ENCODE peak calls at places on chromosome 18, in seven cellular contexts. W is cardiac fibroblast, F is mammary epithelial cell, X is retinal pigment epithelial cell, K is Panc1, A is PC-9, P is Peyer's patch. H is an unnamed sample.
A peak's percentile ranks its signal among the peaks of the same experiment; 100 is the strongest.

GRCh38 chr18:58529714-58530354 is 99.1 kb downstream of the ALPK2 start:
- DNase-seq in W (peak; percentile 72), F (no peak), X (no peak), K (peak; percentile 32), A (no peak), P (peak; percentile 83), H (peak; percentile 84)

GRCh38 chr18:67476585-67476984 is 39.9 kb downstream of the DSEL start:
- DNase-seq in W (peak; percentile 23), F (no peak), X (no peak), K (no peak), A (no peak), P (no peak), H (no peak)

GRCh38 chr18:75165926-75166325 is 43.0 kb downstream of the PTGR3 start:
- DNase-seq in W (no peak), F (no peak), X (no peak), K (no peak), A (no peak), P (no peak), H (no peak)

GRCh38 chr18:11752116-11752911 is 63.2 kb downstream of the GNAL start:
- DNase-seq in W (peak; percentile 20), F (no peak), X (peak; percentile 27), K (no peak), A (no peak), P (no peak), H (no peak)

GRCh38 chr18:2680216-2680792 is 24.8 kb downstream of the SMCHD1 start:
- DNase-seq in W (no peak), F (no peak), X (no peak), K (no peak), A (no peak), P (no peak), H (no peak)

GRCh38 chr18:36527740-36528455 is 230.4 kb downstream of the FHOD3 start:
- DNase-seq in W (no peak), F (no peak), X (no peak), K (no peak), A (no peak), P (no peak), H (no peak)

GRCh38 chr18:46276736-46277135 is 172.6 kb downstream of the HAUS1 start:
- DNase-seq in W (no peak), F (no peak), X (no peak), K (no peak), A (no peak), P (no peak), H (no peak)

GRCh38 chr18:31489311-31489710 is 8.7 kb upstream of the DSG2 start:
- DNase-seq in W (no peak), F (peak; percentile 67), X (no peak), K (no peak), A (peak; percentile 64), P (no peak), H (no peak)

GRCh38 chr18:48862116-48862515 is 88.6 kb downstream of the SMAD7 start:
- DNase-seq in W (no peak), F (no peak), X (no peak), K (no peak), A (no peak), P (no peak), H (peak; percentile 47)

GRCh38 chr18:58288922-58289797 is 245.1 kb downstream of the NEDD4L start:
- DNase-seq in W (peak; percentile 21), F (peak; percentile 61), X (peak; percentile 69), K (no peak), A (peak; percentile 69), P (no peak), H (no peak)

GRCh38 chr18:6714027-6714426 is 15.5 kb upstream of the ARHGAP28 start:
- DNase-seq in W (no peak), F (no peak), X (no peak), K (no peak), A (no peak), P (no peak), H (no peak)

GRCh38 chr18:48676756-48677368 is 138.0 kb downstream of the CTIF start:
- DNase-seq in W (peak; percentile 60), F (peak; percentile 27), X (no peak), K (no peak), A (no peak), P (peak; percentile 67), H (peak; percentile 91)

GRCh38 chr18:59517446-59518171 is 158.5 kb upstream of the LMAN1 start:
- DNase-seq in W (peak; percentile 31), F (no peak), X (no peak), K (no peak), A (no peak), P (no peak), H (no peak)

DNA sequence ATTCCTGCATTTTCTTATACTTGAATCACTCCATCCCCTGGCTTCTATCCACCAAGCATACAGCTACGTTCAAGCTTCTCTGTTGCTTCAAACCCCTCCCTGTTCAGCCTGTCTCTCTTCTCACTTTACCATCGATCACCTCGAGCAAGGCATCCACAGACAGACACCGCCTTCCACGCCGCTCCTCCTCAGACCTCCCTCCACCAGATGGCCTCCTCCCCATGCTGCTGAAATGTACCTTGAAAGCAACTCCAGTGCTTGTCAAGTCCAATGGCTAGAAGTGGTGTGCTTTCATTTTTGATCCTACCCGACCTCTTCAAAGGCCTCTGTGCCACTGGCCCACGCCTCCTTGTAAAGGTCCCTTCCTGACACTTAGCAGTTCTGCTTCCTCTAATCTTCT is 131.3 kb upstream of the ACAA2 start:
- DNase-seq in W (peak; percentile 3), F (no peak), X (no peak), K (no peak), A (no peak), P (no peak), H (no peak)
- TF ChIP-seq CTCF in W (no peak), F (no peak), X (peak; percentile 20), K (peak; percentile 16), A (no peak), P (no peak), H (no peak)

DNA sequence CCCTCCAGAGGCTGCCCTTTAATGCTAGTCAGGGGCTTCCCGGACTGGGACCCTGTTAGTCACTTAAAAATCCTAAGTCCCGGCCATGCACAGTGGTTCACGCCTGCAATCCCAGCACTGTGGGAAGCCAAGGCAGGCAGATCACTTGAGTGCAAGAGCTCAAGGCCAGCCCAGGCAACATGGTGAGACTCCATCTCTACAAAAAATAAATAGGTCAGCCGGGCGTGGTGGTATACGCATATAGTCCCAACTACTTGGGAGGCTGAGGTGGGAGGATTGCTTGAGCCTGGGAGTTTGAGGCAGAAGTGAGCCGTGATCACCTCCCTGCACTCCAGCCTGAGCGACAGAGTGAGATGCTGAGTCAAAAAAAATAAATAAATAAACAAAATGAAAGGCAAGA is 17.2 kb upstream of the KCNG2 start:
- DNase-seq in W (no peak), F (no peak), X (no peak), K (no peak), A (no peak), P (no peak), H (peak; percentile 43)
- TF ChIP-seq CTCF in W (no peak), F (no peak), X (no peak), K (no peak), A (no peak), P (no peak), H (no peak)

DNA sequence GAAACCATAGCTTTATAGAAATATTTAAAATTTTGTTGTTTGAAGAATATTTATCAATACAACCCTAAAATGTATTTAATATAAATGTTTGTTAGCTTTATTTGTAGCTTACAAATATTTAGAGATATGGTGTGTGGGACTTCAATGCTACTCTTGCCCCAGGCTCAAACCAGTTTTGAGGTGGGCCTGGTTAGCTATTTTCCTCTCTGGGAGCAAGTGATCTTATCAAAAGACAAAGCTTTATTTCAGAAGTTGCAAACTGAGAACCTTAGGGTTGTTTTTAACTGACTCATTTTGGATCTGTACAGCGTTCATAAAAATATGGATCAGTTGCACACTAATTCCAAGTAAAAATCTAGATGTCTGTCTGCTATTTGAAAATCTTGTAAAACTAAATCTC is 563.6 kb upstream of the CDH2 start:
- DNase-seq in W (no peak), F (no peak), X (no peak), K (no peak), A (no peak), P (no peak), H (no peak)
- TF ChIP-seq CTCF in W (no peak), F (no peak), X (no peak), K (no peak), A (no peak), P (no peak), H (no peak)

GRCh38 chr18:9683418-9684396 is 24.4 kb upstream of the RAB31 start:
- DNase-seq in W (peak; percentile 90), F (peak; percentile 50), X (no peak), K (no peak), A (peak; percentile 76), P (no peak), H (no peak)
- TF ChIP-seq CTCF in W (peak; percentile 68), F (peak; percentile 59), X (peak; percentile 46), K (peak; percentile 72), A (peak; percentile 62), P (peak; percentile 44), H (no peak)

DNA sequence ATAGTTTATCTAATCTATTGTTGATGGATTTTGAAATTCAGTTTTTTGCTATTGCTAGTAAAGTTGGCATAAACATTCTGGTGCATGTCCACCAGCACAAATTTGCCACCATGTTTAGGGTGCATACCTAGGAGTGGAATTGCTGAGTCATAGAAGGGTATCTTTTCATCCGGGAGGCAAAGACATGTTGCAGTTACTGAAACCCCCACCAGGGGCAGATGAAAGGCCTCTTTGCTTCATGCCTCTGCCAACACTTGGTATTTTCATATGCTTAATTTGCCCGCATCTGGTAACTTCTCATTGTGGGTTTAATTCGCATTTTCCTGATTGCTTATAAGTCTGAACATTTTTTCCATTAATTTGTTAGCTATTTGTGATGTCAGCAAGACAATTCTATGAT is 8.2 kb downstream of the DCC start:
- DNase-seq in W (no peak), F (peak; percentile 20), X (no peak), K (no peak), A (no peak), P (no peak), H (no peak)
- TF ChIP-seq CTCF in W (peak; percentile 31), F (peak; percentile 38), X (peak; percentile 57), K (peak; percentile 18), A (peak; percentile 46), P (no peak), H (no peak)

H was measured in spleen.